ENCODE peak calls at places on chromosomes 2 and 18, in seven cellular contexts. One of them, this sample, is unnamed.

GRCh38 chr2:158575051-158575635 is 118.4 kb downstream of the PKP4 start:
- DNase-seq in fibroblast of the conjunctiva: no peak
- DNase-seq in amniotic stem cell: no peak
- DNase-seq in EL: peak
- DNase-seq in fibroblast of mammary gland: no peak
- DNase-seq in K562: no peak
- DNase-seq in aorta: no peak
- DNase-seq in this sample: no peak

GRCh38 chr18:3466051-3466450 is 16.1 kb downstream of the TGIF1 start:
- DNase-seq in amniotic stem cell: no peak
- DNase-seq in K562: no peak
- DNase-seq in fibroblast of the conjunctiva: peak
- DNase-seq in aorta: no peak
- DNase-seq in fibroblast of mammary gland: peak
- DNase-seq in EL: peak
- DNase-seq in this sample: no peak

GRCh38 chr2:61470122-61470951 is 550 bp downstream of the USP34 start:
- DNase-seq in amniotic stem cell: peak
- DNase-seq in fibroblast of mammary gland: peak
- DNase-seq in K562: peak
- DNase-seq in EL: peak
- DNase-seq in fibroblast of the conjunctiva: peak
- DNase-seq in aorta: peak
- DNase-seq in this sample: peak

GRCh38 chr2:219228745-219229374 is 576 bp downstream of the ATG9A start:
- DNase-seq in K562: no peak
- DNase-seq in aorta: no peak
- DNase-seq in EL: no peak
- DNase-seq in fibroblast of the conjunctiva: no peak
- DNase-seq in fibroblast of mammary gland: no peak
- DNase-seq in amniotic stem cell: no peak
- DNase-seq in this sample: no peak

GRCh38 chr2:160472839-160473251 is 20.8 kb downstream of the RBMS1 start:
- DNase-seq in K562: no peak
- DNase-seq in aorta: no peak
- DNase-seq in fibroblast of mammary gland: peak
- DNase-seq in fibroblast of the conjunctiva: peak
- DNase-seq in amniotic stem cell: peak
- DNase-seq in EL: no peak
- DNase-seq in this sample: no peak

GRCh38 chr2:29322011-29322410 is 206.8 kb downstream of the CLIP4 start:
- DNase-seq in fibroblast of mammary gland: peak
- DNase-seq in amniotic stem cell: no peak
- DNase-seq in aorta: no peak
- DNase-seq in K562: no peak
- DNase-seq in EL: peak
- DNase-seq in fibroblast of the conjunctiva: no peak
- DNase-seq in this sample: no peak

GRCh38 chr18:74115046-74115445 is 32.6 kb downstream of the FBXO15 start:
- DNase-seq in aorta: no peak
- DNase-seq in K562: no peak
- DNase-seq in amniotic stem cell: peak
- DNase-seq in fibroblast of the conjunctiva: no peak
- DNase-seq in EL: peak
- DNase-seq in fibroblast of mammary gland: peak
- DNase-seq in this sample: no peak

GRCh38 chr2:194765723-194766122 is 891.3 kb upstream of the SLC39A10 start:
- DNase-seq in EL: no peak
- DNase-seq in aorta: no peak
- DNase-seq in K562: no peak
- DNase-seq in fibroblast of the conjunctiva: no peak
- DNase-seq in amniotic stem cell: no peak
- DNase-seq in fibroblast of mammary gland: no peak
- DNase-seq in this sample: no peak

GRCh38 chr2:64654063-64654811 is 524 bp upstream of the SERTAD2 start:
- DNase-seq in aorta: peak
- DNase-seq in amniotic stem cell: peak
- DNase-seq in fibroblast of the conjunctiva: peak
- DNase-seq in fibroblast of mammary gland: peak
- DNase-seq in EL: peak
- DNase-seq in K562: no peak
- DNase-seq in this sample: peak

GRCh38 chr2:96241227-96241626 is 24.6 kb downstream of the TMEM127 start:
- DNase-seq in aorta: no peak
- DNase-seq in K562: no peak
- DNase-seq in fibroblast of the conjunctiva: no peak
- DNase-seq in EL: no peak
- DNase-seq in amniotic stem cell: no peak
- DNase-seq in fibroblast of mammary gland: no peak
- DNase-seq in this sample: no peak

GRCh38 chr2:159713691-159714585 is 1.6 kb downstream of the MARCHF7 start:
- DNase-seq in amniotic stem cell: peak
- DNase-seq in fibroblast of mammary gland: peak
- DNase-seq in fibroblast of the conjunctiva: peak
- DNase-seq in aorta: no peak
- DNase-seq in EL: peak
- DNase-seq in K562: peak
- DNase-seq in this sample: no peak

GRCh38 chr2:238095143-238095542 is 5.0 kb upstream of the ESPNL start:
- DNase-seq in amniotic stem cell: no peak
- DNase-seq in fibroblast of mammary gland: no peak
- DNase-seq in EL: no peak
- DNase-seq in aorta: no peak
- DNase-seq in K562: no peak
- DNase-seq in fibroblast of the conjunctiva: no peak
- DNase-seq in this sample: no peak

GRCh38 chr2:24016376-24016761 is 6.5 kb downstream of the MFSD2B start:
- DNase-seq in fibroblast of the conjunctiva: no peak
- DNase-seq in amniotic stem cell: no peak
- DNase-seq in K562: no peak
- DNase-seq in fibroblast of mammary gland: no peak
- DNase-seq in aorta: no peak
- DNase-seq in EL: peak
- DNase-seq in this sample: no peak

GRCh38 chr2:208251098-208251497 is 3.8 kb downstream of the IDH1 start:
- DNase-seq in fibroblast of the conjunctiva: no peak
- DNase-seq in amniotic stem cell: no peak
- DNase-seq in K562: no peak
- DNase-seq in aorta: no peak
- DNase-seq in fibroblast of mammary gland: no peak
- DNase-seq in EL: no peak
- DNase-seq in this sample: no peak

GRCh38 chr2:238941262-238941792 is 93.4 kb downstream of the TWIST2 start:
- DNase-seq in K562: no peak
- DNase-seq in fibroblast of the conjunctiva: no peak
- DNase-seq in amniotic stem cell: no peak
- DNase-seq in aorta: no peak
- DNase-seq in fibroblast of mammary gland: no peak
- DNase-seq in EL: no peak
- DNase-seq in this sample: no peak

GRCh38 chr18:76943542-76944339 is 121.4 kb downstream of the ZNF236 start:
- DNase-seq in fibroblast of the conjunctiva: peak
- DNase-seq in fibroblast of mammary gland: peak
- DNase-seq in amniotic stem cell: no peak
- DNase-seq in aorta: no peak
- DNase-seq in EL: peak
- DNase-seq in K562: no peak
- DNase-seq in this sample: no peak

GRCh38 chr2:71153585-71153984 is 23.2 kb downstream of the MPHOSPH10 start:
- DNase-seq in EL: no peak
- DNase-seq in fibroblast of the conjunctiva: no peak
- DNase-seq in amniotic stem cell: no peak
- DNase-seq in K562: no peak
- DNase-seq in aorta: no peak
- DNase-seq in fibroblast of mammary gland: no peak
- DNase-seq in this sample: no peak

GRCh38 chr2:140747665-140748064 is 1383.2 kb downstream of the LRP1B start:
- DNase-seq in fibroblast of the conjunctiva: no peak
- DNase-seq in K562: no peak
- DNase-seq in fibroblast of mammary gland: no peak
- DNase-seq in amniotic stem cell: no peak
- DNase-seq in aorta: no peak
- DNase-seq in EL: no peak
- DNase-seq in this sample: no peak

GRCh38 chr18:3391704-3392466 is 58.1 kb upstream of the TGIF1 start:
- DNase-seq in fibroblast of mammary gland: no peak
- DNase-seq in fibroblast of the conjunctiva: no peak
- DNase-seq in EL: no peak
- DNase-seq in amniotic stem cell: no peak
- DNase-seq in K562: no peak
- DNase-seq in aorta: no peak
- DNase-seq in this sample: no peak

GRCh38 chr2:16130906-16131400 is 190.6 kb downstream of the MYCN start:
- DNase-seq in aorta: no peak
- DNase-seq in fibroblast of the conjunctiva: no peak
- DNase-seq in fibroblast of mammary gland: no peak
- DNase-seq in amniotic stem cell: no peak
- DNase-seq in K562: no peak
- DNase-seq in EL: no peak
- DNase-seq in this sample: no peak

GRCh38 chr2:175432021-175432420 is 250.5 kb upstream of the ATP5MC3 start:
- DNase-seq in K562: no peak
- DNase-seq in fibroblast of the conjunctiva: no peak
- DNase-seq in EL: no peak
- DNase-seq in amniotic stem cell: no peak
- DNase-seq in aorta: no peak
- DNase-seq in fibroblast of mammary gland: no peak
- DNase-seq in this sample: no peak

GRCh38 chr2:203692039-203692710 is 14.3 kb upstream of the CD28 start:
- DNase-seq in EL: no peak
- DNase-seq in fibroblast of the conjunctiva: no peak
- DNase-seq in aorta: no peak
- DNase-seq in fibroblast of mammary gland: no peak
- DNase-seq in amniotic stem cell: no peak
- DNase-seq in K562: no peak
- DNase-seq in this sample: no peak

GRCh38 chr2:222795671-222796357 is 65.0 kb upstream of the ACSL3 start:
- DNase-seq in aorta: no peak
- DNase-seq in EL: no peak
- DNase-seq in amniotic stem cell: no peak
- DNase-seq in fibroblast of mammary gland: no peak
- DNase-seq in fibroblast of the conjunctiva: no peak
- DNase-seq in K562: no peak
- DNase-seq in this sample: no peak

GRCh38 chr18:63476666-63477065 is at the start of gene SERPINB5:
- DNase-seq in fibroblast of mammary gland: no peak
- DNase-seq in aorta: no peak
- DNase-seq in amniotic stem cell: no peak
- DNase-seq in fibroblast of the conjunctiva: no peak
- DNase-seq in K562: no peak
- DNase-seq in EL: no peak
- DNase-seq in this sample: no peak